ENCODE peak calls at places on chromosome X, in six cellular contexts. O is cardiac muscle cell, M is brain microvascular endothelial cell, H is astrocyte, F is keratinocyte, P is HL-60. A is an unnamed sample.

GRCh38 chrX:51892921-51893745 is at the start of gene MAGED1:
- DNase-seq in H (peak; percentile 88), O (peak; percentile 97), P (peak; percentile 23), F (peak; percentile 77), M (peak; percentile 93), A (peak; percentile 80)

GRCh38 chrX:9141496-9141895 is 107.6 kb upstream of the FAM9B start:
- DNase-seq in H (peak; percentile 77), F (peak; percentile 45), P (no peak), O (peak; percentile 5), M (peak; percentile 65), A (no peak)

GRCh38 chrX:18674417-18674787 is 2.5 kb upstream of the RS1 start:
- DNase-seq in P (no peak), H (no peak), F (no peak), O (no peak), M (no peak), A (no peak)

GRCh38 chrX:107687445-107687844 is 59.1 kb downstream of the PRPS1 start:
- DNase-seq in M (no peak), F (no peak), P (no peak), O (no peak), H (no peak), A (no peak)

GRCh38 chrX:19280636-19281035 is 63.1 kb upstream of the PDHA1 start:
- DNase-seq in F (no peak), P (no peak), H (no peak), M (no peak), O (no peak), A (no peak)

GRCh38 chrX:103253608-103254007 is 1.3 kb downstream of the TCEAL8 start:
- DNase-seq in O (peak; percentile 23), P (no peak), M (no peak), H (no peak), F (no peak), A (no peak)

GRCh38 chrX:19028560-19028959 is 44.6 kb upstream of the PHKA2 start:
- DNase-seq in P (no peak), H (no peak), M (no peak), F (no peak), O (no peak), A (no peak)

GRCh38 chrX:112819013-112819635 is 21.5 kb downstream of the AMOT start:
- DNase-seq in P (no peak), M (no peak), F (no peak), H (peak; percentile 89), O (peak; percentile 78), A (no peak)

GRCh38 chrX:107602694-107603239 is 25.5 kb upstream of the PRPS1 start:
- DNase-seq in F (no peak), O (no peak), M (no peak), H (no peak), P (no peak), A (no peak)

GRCh38 chrX:33840176-33840575 is 291.9 kb downstream of the FAM47A start:
- DNase-seq in H (no peak), F (no peak), M (no peak), O (no peak), P (no peak), A (no peak)

GRCh38 chrX:3393168-3393567 is 46.7 kb upstream of the MXRA5 start:
- DNase-seq in P (no peak), H (no peak), M (no peak), F (no peak), O (peak; percentile 17), A (no peak)

GRCh38 chrX:47093248-47093647 is 15.0 kb downstream of the RGN start:
- DNase-seq in H (peak; percentile 1), O (peak; percentile 53), F (no peak), P (peak; percentile 13), M (peak; percentile 20), A (no peak)

GRCh38 chrX:43813898-43814297 is 68.4 kb downstream of the MAOB start:
- DNase-seq in F (no peak), P (peak; percentile 4), M (no peak), O (peak; percentile 9), H (no peak), A (no peak)

GRCh38 chrX:102979536-102979935 is 42.5 kb downstream of the RAB40AL start:
- DNase-seq in P (no peak), H (no peak), M (no peak), O (no peak), F (peak; percentile 56), A (no peak)

GRCh38 chrX:39249999-39250398 is 448.7 kb downstream of the MID1IP1 start:
- DNase-seq in P (no peak), M (no peak), F (no peak), O (no peak), H (no peak), A (no peak)

GRCh38 chrX:38804481-38805293 is 3.4 kb downstream of the MID1IP1 start:
- DNase-seq in O (peak; percentile 42), M (no peak), H (no peak), P (no peak), F (no peak), A (no peak)

GRCh38 chrX:122572461-122572860 is 611.6 kb upstream of the GRIA3 start:
- DNase-seq in F (no peak), H (peak; percentile 57), O (no peak), P (no peak), M (no peak), A (no peak)

GRCh38 chrX:20116087-20116574 is 576 bp downstream of the MAP7D2 start:
- DNase-seq in P (no peak), F (no peak), O (no peak), M (no peak), H (no peak), A (no peak)

GRCh38 chrX:150258463-150259430 is 104.4 kb upstream of the MAMLD1 start:
- DNase-seq in H (peak; percentile 43), P (no peak), M (no peak), F (no peak), O (no peak), A (no peak)

GRCh38 chrX:39936886-39937770 is 160.6 kb downstream of the BCOR start:
- DNase-seq in O (no peak), H (no peak), P (no peak), M (no peak), F (no peak), A (no peak)

DNA sequence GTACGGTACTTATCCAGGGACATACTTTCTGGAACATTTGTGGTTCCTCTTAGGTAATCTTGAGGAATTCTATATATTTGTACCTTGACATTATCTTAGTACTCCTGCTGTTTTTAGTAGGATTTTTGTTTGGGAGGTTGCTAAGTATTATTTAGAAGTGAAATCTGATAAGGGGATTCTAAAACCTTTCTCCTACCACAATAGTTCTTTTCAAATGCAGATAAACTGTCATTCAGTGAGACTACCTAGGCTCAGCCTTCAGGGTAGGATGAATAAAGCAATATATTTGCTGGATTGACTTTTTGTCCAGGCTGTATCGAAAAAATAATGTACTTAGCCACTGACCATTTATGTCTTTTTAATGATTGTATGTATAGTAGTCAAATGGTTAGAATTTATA is 25.4 kb downstream of the DIAPH2 start:
- DNase-seq in H (no peak), M (no peak), F (no peak), P (no peak), O (no peak), A (no peak)
- TF ChIP-seq CTCF in H (no peak), M (no peak), F (no peak), P (no peak), O (no peak), A (no peak)

GRCh38 chrX:10381218-10381617 is 224.4 kb downstream of the CLCN4 start:
- DNase-seq in F (no peak), P (no peak), H (no peak), O (no peak), M (no peak), A (no peak)

GRCh38 chrX:10379848-10380247 is 223.1 kb downstream of the CLCN4 start:
- DNase-seq in P (no peak), M (no peak), H (no peak), O (no peak), F (no peak), A (no peak)

DNA sequence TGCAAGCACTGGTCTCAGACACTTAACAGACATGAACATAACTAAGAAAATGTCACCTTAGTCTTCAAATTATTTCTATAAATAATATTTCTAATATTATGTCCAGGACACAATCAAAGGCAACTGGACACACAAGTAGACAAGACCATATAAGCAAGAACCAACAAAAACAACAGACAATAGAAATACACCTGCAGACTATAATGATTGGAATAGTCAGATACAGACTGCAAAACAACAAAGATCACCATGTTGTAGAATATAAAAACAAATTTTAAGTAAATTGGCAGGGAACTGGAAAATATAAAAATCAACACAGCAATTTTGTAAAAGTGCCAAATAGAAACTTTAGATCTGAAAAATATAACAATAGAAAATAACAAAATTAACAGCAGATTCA is 220.7 kb downstream of the CLCN4 start:
- DNase-seq in H (no peak), P (no peak), M (no peak), F (no peak), O (no peak), A (no peak)
- H3K4me3 ChIP-seq in H (no peak overlapping the region), P (no peak overlapping the region), M (no peak overlapping the region), F (no peak overlapping the region), O (no peak overlapping the region), A (no peak overlapping the region)

GRCh38 chrX:26445288-26445687 is 229.3 kb downstream of the MAGEB5 start:
- DNase-seq in M (no peak), P (no peak), O (no peak), F (no peak), H (no peak), A (no peak)

GRCh38 chrX:26442340-26442739 is 226.4 kb downstream of the MAGEB5 start:
- DNase-seq in F (no peak), H (no peak), P (peak; percentile 35), O (peak; percentile 3), M (peak; percentile 40), A (no peak)
- TF ChIP-seq CTCF in F (peak; percentile 50), H (peak; percentile 15), P (no peak), O (peak; percentile 11), M (peak; percentile 64), A (no peak)

DNA sequence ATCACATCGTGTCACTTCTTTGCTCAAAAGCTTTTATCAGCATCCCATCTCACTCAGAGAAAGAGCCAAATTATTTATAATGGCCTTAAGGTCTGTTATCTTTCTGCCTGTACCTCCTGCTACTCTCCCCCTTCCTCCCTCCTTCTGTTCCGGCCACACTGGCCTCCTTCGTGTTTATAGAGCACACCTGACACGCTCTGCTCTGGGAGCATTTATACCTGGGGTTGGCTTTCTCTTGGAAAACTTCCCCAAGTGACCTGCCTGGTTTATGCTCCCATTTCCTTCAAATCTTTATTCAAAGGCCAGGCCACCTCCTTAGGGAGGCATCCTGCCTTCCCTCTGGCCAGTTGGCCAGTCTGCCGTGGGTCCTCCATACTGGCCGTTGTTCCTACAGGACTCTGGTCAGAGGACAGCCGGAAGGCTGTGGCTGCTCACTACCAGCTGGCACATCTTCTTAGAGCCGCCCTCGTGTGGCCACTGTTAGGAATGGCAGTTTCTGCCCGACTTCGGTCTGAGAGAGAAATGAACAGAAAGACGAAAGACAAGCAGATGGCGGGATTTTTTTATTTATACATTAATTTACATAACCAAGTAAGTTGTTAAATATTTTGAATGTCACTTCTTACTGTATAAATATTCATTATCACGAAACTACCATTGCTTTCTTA is 80.2 kb upstream of the CBLL2 start:
- DNase-seq in O (peak; percentile 66), M (peak; percentile 51), P (peak; percentile 50), H (peak; percentile 15), F (peak; percentile 1), A (peak; percentile 5)
- H3K4me3 ChIP-seq in O (no peak overlapping the region), M (no peak overlapping the region), P (no peak overlapping the region), H (no peak overlapping the region), F (no peak overlapping the region), A (no peak overlapping the region)